ENCODE peak calls at places on chromosomes 3 and 15, in ten cellular contexts. F is GM04504; K is effector memory CD4-positive, alpha-beta T cell; Y is GM06990; Q is brain microvascular endothelial cell; T is H9; A is MCF 10A; I is GM18507; E is activated CD4-positive, alpha-beta memory T cell treated with anti-CD3 and anti-CD28 coated beads, Interleukin-2, amount 10 ng/mL, durations not matched to agents 7 days and 5 days; D is CD4-positive, alpha-beta T cell. N is an unnamed sample.

GRCh38 chr3:156750191-156750873 is 75.8 kb upstream of the LEKR1 start:
- DNase-seq in F (peak; percentile 32), K (no peak), Y (no peak), Q (peak; percentile 25), T (peak; percentile 33), A (no peak), I (no peak), E (no peak), D (no peak), N (no peak)

GRCh38 chr15:61095804-61096506 is 133.1 kb downstream of the RORA start:
- DNase-seq in F (no peak), K (no peak), Y (no peak), Q (no peak), T (no peak), A (no peak), I (no peak), E (no peak), D (no peak), N (no peak)

GRCh38 chr3:190048831-190049541 is 71.7 kb downstream of the P3H2 start:
- DNase-seq in F (peak; percentile 54), K (no peak), Y (no peak), Q (peak; percentile 75), T (no peak), A (peak; percentile 49), I (no peak), E (no peak), D (no peak), N (no peak)

GRCh38 chr15:29674661-29675533 is 147.4 kb downstream of the TJP1 start:
- DNase-seq in F (no peak), K (no peak), Y (no peak), Q (no peak), T (peak; percentile 95), A (no peak), I (no peak), E (no peak), D (no peak), N (peak; percentile 91)

GRCh38 chr3:156379327-156379726 is 175.6 kb downstream of the SSR3 start:
- DNase-seq in F (no peak), K (no peak), Y (no peak), Q (no peak), T (no peak), A (no peak), I (no peak), E (no peak), D (no peak), N (no peak)

GRCh38 chr3:30954431-30954830 is 60.0 kb upstream of the GADL1 start:
- DNase-seq in F (no peak), K (no peak), Y (no peak), Q (no peak), T (no peak), A (no peak), I (no peak), E (no peak), D (no peak), N (no peak)

GRCh38 chr15:90654233-90655124 is 62.7 kb upstream of the BLM start:
- DNase-seq in F (no peak), K (no peak), Y (no peak), Q (no peak), T (no peak), A (no peak), I (no peak), E (no peak), D (no peak), N (no peak)

GRCh38 chr3:123294296-123294938 is 92.7 kb downstream of the SEC22A start:
- DNase-seq in F (no peak), K (no peak), Y (no peak), Q (no peak), T (no peak), A (no peak), I (no peak), E (no peak), D (no peak), N (no peak)

GRCh38 chr3:27429909-27430308 is 54.3 kb downstream of the SLC4A7 start:
- DNase-seq in F (no peak), K (no peak), Y (no peak), Q (no peak), T (no peak), A (no peak), I (no peak), E (no peak), D (no peak), N (no peak)

GRCh38 chr3:46861293-46861995 is 1.8 kb downstream of the MYL3 start:
- DNase-seq in F (no peak), K (no peak), Y (no peak), Q (no peak), T (no peak), A (no peak), I (no peak), E (no peak), D (no peak), N (peak; percentile 28)

GRCh38 chr15:25441111-25441510 is 2.3 kb upstream of the UBE3A start:
- DNase-seq in F (no peak), K (no peak), Y (no peak), Q (no peak), T (no peak), A (no peak), I (no peak), E (no peak), D (no peak), N (no peak)

GRCh38 chr3:33111581-33111980 is 2.2 kb upstream of the CRTAP start:
- DNase-seq in F (no peak), K (no peak), Y (peak; percentile 39), Q (no peak), T (no peak), A (no peak), I (no peak), E (no peak), D (no peak), N (no peak)

GRCh38 chr3:131541288-131541687 is 38.5 kb upstream of the MRPL3 start:
- DNase-seq in F (no peak), K (no peak), Y (no peak), Q (no peak), T (no peak), A (no peak), I (no peak), E (no peak), D (no peak), N (no peak)

GRCh38 chr15:81573098-81573746 is 199.2 kb upstream of the TMC3 start:
- DNase-seq in F (no peak), K (no peak), Y (no peak), Q (no peak), T (no peak), A (no peak), I (no peak), E (no peak), D (no peak), N (no peak)

GRCh38 chr3:173429527-173429926 is 32.0 kb downstream of the NLGN1 start:
- DNase-seq in F (no peak), K (no peak), Y (no peak), Q (no peak), T (no peak), A (no peak), I (no peak), E (no peak), D (no peak), N (no peak)

GRCh38 chr3:155238845-155239244 is 54.6 kb downstream of the STRIT1 start:
- DNase-seq in F (no peak), K (no peak), Y (no peak), Q (no peak), T (no peak), A (no peak), I (no peak), E (no peak), D (no peak), N (no peak)

GRCh38 chr3:13494463-13495350 is 14.6 kb downstream of the HDAC11 start:
- DNase-seq in F (no peak), K (no peak), Y (no peak), Q (peak; percentile 15), T (no peak), A (peak; percentile 23), I (no peak), E (peak; percentile 23), D (no peak), N (peak; percentile 43)

GRCh38 chr3:134463676-134464611 is 21.8 kb downstream of the ANAPC13 start:
- DNase-seq in F (peak; percentile 98), K (no peak), Y (no peak), Q (peak; percentile 96), T (peak; percentile 90), A (no peak), I (no peak), E (no peak), D (no peak), N (no peak)

GRCh38 chr3:15636028-15636709 is 34.6 kb downstream of the BTD start:
- DNase-seq in F (peak; percentile 91), K (no peak), Y (peak; percentile 50), Q (peak; percentile 93), T (no peak), A (peak; percentile 84), I (no peak), E (peak; percentile 56), D (no peak), N (no peak)

GRCh38 chr15:63601727-63602185 is 4.6 kb downstream of the FBXL22 start:
- DNase-seq in F (no peak), K (no peak), Y (peak; percentile 52), Q (no peak), T (no peak), A (no peak), I (no peak), E (no peak), D (no peak), N (no peak)

GRCh38 chr15:63288778-63289378 is 11.5 kb downstream of the APH1B start:
- DNase-seq in F (peak; percentile 37), K (no peak), Y (no peak), Q (no peak), T (no peak), A (peak; percentile 67), I (no peak), E (no peak), D (no peak), N (peak; percentile 52)

GRCh38 chr3:141412936-141413354 is 44.6 kb downstream of the ZBTB38 start:
- DNase-seq in F (peak; percentile 72), K (no peak), Y (no peak), Q (no peak), T (no peak), A (peak; percentile 58), I (no peak), E (no peak), D (no peak), N (no peak)

GRCh38 chr15:95286911-95287769 is 1043.4 kb upstream of the NR2F2 start:
- DNase-seq in F (no peak), K (no peak), Y (no peak), Q (no peak), T (peak; percentile 46), A (no peak), I (no peak), E (no peak), D (no peak), N (no peak)

GRCh38 chr15:51883436-51883835 is 54.0 kb downstream of the TMOD3 start:
- DNase-seq in F (no peak), K (no peak), Y (no peak), Q (peak; percentile 45), T (no peak), A (no peak), I (no peak), E (no peak), D (no peak), N (no peak)

GRCh38 chr15:95684693-95685115 is 645.8 kb upstream of the NR2F2 start:
- DNase-seq in F (peak; percentile 31), K (no peak), Y (no peak), Q (peak; percentile 89), T (no peak), A (peak; percentile 76), I (no peak), E (no peak), D (no peak), N (no peak)

GRCh38 chr3:5023777-5024346 is 44.6 kb downstream of the BHLHE40 start:
- DNase-seq in F (no peak), K (no peak), Y (no peak), Q (no peak), T (no peak), A (no peak), I (no peak), E (no peak), D (no peak), N (no peak)

GRCh38 chr3:38746641-38747040 is 69.4 kb downstream of the SCN10A start:
- DNase-seq in F (no peak), K (no peak), Y (no peak), Q (no peak), T (no peak), A (no peak), I (no peak), E (no peak), D (no peak), N (no peak)

GRCh38 chr3:106473576-106474506 is 605.0 kb upstream of the CBLB start:
- DNase-seq in F (no peak), K (no peak), Y (no peak), Q (no peak), T (no peak), A (no peak), I (no peak), E (no peak), D (no peak), N (no peak)

N was measured in Caco-2.